ENCODE peak calls at places on chromosomes 7 and 10, in five cellular contexts. Y, T, V, H and N are unnamed samples.

GRCh38 chr10:118958984-118959916 is 70.3 kb upstream of the NANOS1 start:
- DNase-seq in Y (no peak), T (peak; percentile 86), V (no peak), H (no peak), N (no peak)

GRCh38 chr7:1450431-1450830 is 8.8 kb downstream of the MICALL2 start:
- DNase-seq in Y (no peak), T (no peak), V (no peak), H (no peak), N (no peak)

GRCh38 chr10:49298990-49299815 is at the start of gene C10orf71:
- DNase-seq in Y (no peak), T (no peak), V (no peak), H (no peak), N (no peak)

GRCh38 chr10:84531396-84531795 is 203.0 kb downstream of the CCSER2 start:
- DNase-seq in Y (no peak), T (no peak), V (no peak), H (no peak), N (no peak)

GRCh38 chr10:6786579-6787031 is 206.5 kb upstream of the PRKCQ start:
- DNase-seq in Y (no peak), T (peak; percentile 73), V (no peak), H (peak; percentile 74), N (no peak)

GRCh38 chr7:1156782-1157535 is 3.0 kb downstream of the ZFAND2A start:
- DNase-seq in Y (no peak), T (no peak), V (no peak), H (peak; percentile 73), N (no peak)

GRCh38 chr7:121103579-121103978 is 115.1 kb downstream of the CPED1 start:
- DNase-seq in Y (no peak), T (no peak), V (no peak), H (no peak), N (no peak)

GRCh38 chr10:85934586-85934985 is 432.0 kb downstream of the GRID1 start:
- DNase-seq in Y (no peak), T (no peak), V (no peak), H (no peak), N (no peak)

GRCh38 chr7:108499575-108499974 is 26.4 kb downstream of the PNPLA8 start:
- DNase-seq in Y (no peak), T (no peak), V (no peak), H (no peak), N (no peak)

GRCh38 chr7:134174797-134175261 is 47.7 kb downstream of the LRGUK start:
- DNase-seq in Y (no peak), T (peak; percentile 64), V (no peak), H (peak; percentile 11), N (peak; percentile 25)

GRCh38 chr10:78533093-78533492 is 499.4 kb downstream of the RPS24 start:
- DNase-seq in Y (no peak), T (no peak), V (no peak), H (no peak), N (no peak)

GRCh38 chr7:47400741-47401206 is 181.1 kb downstream of the TNS3 start:
- DNase-seq in Y (no peak), T (no peak), V (no peak), H (no peak), N (no peak)

GRCh38 chr7:14717711-14718304 is 184.7 kb downstream of the DGKB start:
- DNase-seq in Y (no peak), T (peak; percentile 51), V (no peak), H (no peak), N (no peak)

GRCh38 chr7:22666732-22667131 is 60.3 kb upstream of the IL6 start:
- DNase-seq in Y (no peak), T (peak; percentile 51), V (no peak), H (no peak), N (no peak)

GRCh38 chr7:72494807-72495206 is 82.7 kb upstream of the CALN1 start:
- DNase-seq in Y (no peak), T (no peak), V (no peak), H (no peak), N (no peak)

GRCh38 chr7:121366852-121367431 is 29.2 kb downstream of the FAM3C start:
- DNase-seq in Y (peak; percentile 37), T (peak; percentile 71), V (no peak), H (peak; percentile 40), N (peak; percentile 47)